ENCODE peak calls at places on chromosomes 4 and X, in eight cellular contexts. E is hepatocyte, W is MM.1S, Q is SK-N-SH, H is HCT116, I is GM23338, U is OCI-LY7, C is PC-9. J is an unnamed sample. For H3K9me2, the result is how much of the 10 kb centered on the place peaks cover.

GRCh38 chrX:48751343-48751742 is 10.2 kb upstream of the GLOD5 start:
- DNase-seq in E (no peak), W (peak), Q (no peak), H (no peak), I (no peak), U (no peak), C (no peak), J (no peak)

GRCh38 chrX:153444333-153445011 is 1.4 kb downstream of the TREX2 start:
- DNase-seq in E (no peak), W (no peak), Q (no peak), H (no peak), I (no peak), U (no peak), C (no peak), J (no peak)

GRCh38 chr4:150960818-150961217 is 54.3 kb downstream of the LRBA start:
- DNase-seq in E (peak), W (peak), Q (peak), H (no peak), I (peak), U (peak), C (no peak), J (peak)

GRCh38 chr4:87211249-87211952 is 9.0 kb downstream of the KLHL8 start:
- DNase-seq in E (no peak), W (no peak), Q (no peak), H (no peak), I (no peak), U (no peak), C (no peak), J (no peak)

GRCh38 chr4:17094811-17095210 is 196.4 kb upstream of the LDB2 start:
- DNase-seq in E (no peak), W (no peak), Q (no peak), H (no peak), I (no peak), U (no peak), C (no peak), J (no peak)

GRCh38 chrX:125131146-125131545 is 188.5 kb upstream of the TEX13C start:
- DNase-seq in E (peak), W (peak), Q (no peak), H (no peak), I (peak), U (peak), C (no peak), J (peak)

GRCh38 chr4:80184053-80184790 is 13.1 kb upstream of the PRDM8 start:
- DNase-seq in E (peak), W (peak), Q (peak), H (peak), I (peak), U (peak), C (peak), J (peak)

GRCh38 chr4:30396772-30397475 is 323.2 kb upstream of the PCDH7 start:
- DNase-seq in E (no peak), W (no peak), Q (no peak), H (no peak), I (no peak), U (no peak), C (no peak), J (peak)

GRCh38 chr4:24642941-24643628 is 58.7 kb upstream of the DHX15 start:
- DNase-seq in E (peak), W (no peak), Q (no peak), H (no peak), I (no peak), U (no peak), C (peak), J (peak)

GRCh38 chr4:140095694-140096482 is 58.1 kb downstream of the MAML3 start:
- DNase-seq in E (peak), W (no peak), Q (peak), H (peak), I (no peak), U (peak), C (peak), J (peak)

GRCh38 chr4:80016506-80016905 is 56.5 kb downstream of the ANTXR2 start:
- DNase-seq in E (no peak), W (no peak), Q (no peak), H (no peak), I (no peak), U (no peak), C (no peak), J (no peak)

GRCh38 chr4:137631605-137632004 is 99.3 kb upstream of the PCDH18 start:
- DNase-seq in E (no peak), W (no peak), Q (no peak), H (no peak), I (no peak), U (no peak), C (no peak), J (no peak)

GRCh38 chr4:153140294-153140693 is 63.9 kb upstream of the TRIM2 start:
- DNase-seq in E (no peak), W (no peak), Q (no peak), H (no peak), I (no peak), U (no peak), C (no peak), J (no peak)

GRCh38 chr4:163350672-163351071 is 7.0 kb downstream of the NPY5R start:
- DNase-seq in E (peak), W (no peak), Q (no peak), H (peak), I (no peak), U (no peak), C (no peak), J (peak)

GRCh38 chr4:79964715-79965345 is 108.2 kb downstream of the ANTXR2 start:
- DNase-seq in E (peak), W (no peak), Q (no peak), H (no peak), I (peak), U (no peak), C (no peak), J (no peak)

GRCh38 chrX:142096263-142096662 is 108.8 kb downstream of the MAGEC2 start:
- DNase-seq in E (no peak), W (no peak), Q (no peak), H (no peak), I (no peak), U (no peak), C (no peak), J (no peak)

GRCh38 chr4:7772708-7773385 is 166.8 kb downstream of the AFAP1 start:
- DNase-seq in E (no peak), W (no peak), Q (no peak), H (no peak), I (no peak), U (no peak), C (no peak), J (no peak)

GRCh38 chr4:15078682-15079642 is 76.7 kb downstream of the CPEB2 start:
- DNase-seq in E (no peak), W (no peak), Q (no peak), H (no peak), I (no peak), U (no peak), C (no peak), J (peak)

GRCh38 chr4:173170210-173170778 is 1.7 kb downstream of the GALNT7 start:
- DNase-seq in E (no peak), W (no peak), Q (no peak), H (no peak), I (no peak), U (no peak), C (no peak), J (peak)

GRCh38 chrX:100070334-100070849 is 339.7 kb downstream of the PCDH19 start:
- DNase-seq in E (no peak), W (peak), Q (no peak), H (no peak), I (peak), U (no peak), C (no peak), J (no peak)

GRCh38 chr4:79445371-79445781 is 37.3 kb upstream of the GK2 start:
- DNase-seq in E (no peak), W (no peak), Q (no peak), H (no peak), I (no peak), U (no peak), C (no peak), J (no peak)

GRCh38 chrX:108020631-108021030 is 24.2 kb upstream of the VSIG1 start:
- DNase-seq in E (no peak), W (peak), Q (no peak), H (peak), I (peak), U (peak), C (no peak), J (peak)

GRCh38 chrX:17520206-17520605 is 145.2 kb downstream of the NHS start:
- DNase-seq in E (no peak), W (no peak), Q (no peak), H (no peak), I (no peak), U (no peak), C (no peak), J (no peak)

GRCh38 chr4:39526810-39527295 is 386 bp downstream of the UGDH start:
- DNase-seq in E (no peak), W (peak), Q (no peak), H (no peak), I (peak), U (peak), C (no peak), J (peak)

GRCh38 chr4:101067383-101067782 is 279.9 kb downstream of the PPP3CA start:
- DNase-seq in E (no peak), W (no peak), Q (no peak), H (no peak), I (no peak), U (no peak), C (no peak), J (no peak)

GRCh38 chrX:29545878-29546277 is 669.5 kb upstream of the MAGEB2 start:
- DNase-seq in E (no peak), W (no peak), Q (no peak), H (no peak), I (no peak), U (no peak), C (no peak), J (no peak)

GRCh38 chrX:72358313-72358712 is 52.6 kb upstream of the CITED1 start:
- DNase-seq in E (no peak), W (no peak), Q (no peak), H (no peak), I (no peak), U (no peak), C (no peak), J (peak)

GRCh38 chrX:45722471-45722870 is 521.8 kb upstream of the DIPK2B start:
- DNase-seq in E (no peak), W (no peak), Q (no peak), H (no peak), I (no peak), U (no peak), C (no peak), J (no peak)

GRCh38 chrX:154372612-154373022 is 1.8 kb downstream of the FLNA start:
- DNase-seq in E (no peak), W (no peak), Q (no peak), H (no peak), I (no peak), U (no peak), C (no peak), J (no peak)

GRCh38 chr4:114562176-114562904 is 36.3 kb upstream of the UGT8 start:
- DNase-seq in E (no peak), W (no peak), Q (no peak), H (no peak), I (peak), U (no peak), C (no peak), J (no peak)
- TF ChIP-seq CTCF in E (no peak), W (no peak), Q (no peak), H (no peak), I (no peak), U (no peak), C (no peak), J (no peak)

GRCh38 chrX:115266300-115266699 is 23.2 kb upstream of the LUZP4 start:
- DNase-seq in E (no peak), W (no peak), Q (no peak), H (no peak), I (no peak), U (no peak), C (no peak), J (no peak)

GRCh38 chrX:115264009-115264408 is 25.5 kb upstream of the LUZP4 start:
- DNase-seq in E (no peak), W (no peak), Q (peak), H (no peak), I (no peak), U (no peak), C (no peak), J (no peak)

GRCh38 chrX:115268421-115268820 is 21.1 kb upstream of the LUZP4 start:
- DNase-seq in E (peak), W (no peak), Q (no peak), H (peak), I (peak), U (no peak), C (no peak), J (peak)
- H3K9me2 ChIP-seq in E (under half), W (under half), Q (under half), H (under half), I (under half), U (under half), C (under half), J (under half)

DNA sequence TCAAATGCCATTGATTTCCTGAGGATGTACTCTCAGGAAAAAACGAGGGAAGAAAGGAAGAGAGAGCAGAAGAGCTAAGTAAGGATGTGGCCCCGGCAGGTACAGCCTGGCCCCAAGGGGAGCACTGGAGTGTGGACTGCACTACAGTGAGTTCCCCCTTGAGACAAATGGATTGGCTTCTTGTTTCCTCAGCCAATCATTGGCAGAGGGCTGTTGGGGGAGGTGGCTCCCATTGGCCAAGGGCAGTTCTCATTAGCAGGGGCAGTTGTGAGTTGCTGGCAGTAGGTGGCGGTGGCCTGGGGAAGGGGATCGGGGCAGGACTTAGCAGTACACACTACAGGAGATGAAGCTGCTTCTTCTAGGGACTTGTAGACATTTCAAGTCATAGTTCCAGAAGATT is 24.1 kb upstream of the OCIAD2 start:
- DNase-seq in E (no peak), W (no peak), Q (no peak), H (no peak), I (peak), U (no peak), C (no peak), J (no peak)
- TF ChIP-seq CTCF in E (no peak), W (no peak), Q (no peak), H (no peak), I (peak), U (peak), C (no peak), J (peak)

GRCh38 chr4:22695011-22695410 is 2.3 kb downstream of the GBA3 start:
- DNase-seq in E (no peak), W (no peak), Q (no peak), H (no peak), I (no peak), U (no peak), C (no peak), J (no peak)
- H3K9me2 ChIP-seq in E (under half), W (under half), Q (under half), H (under half), I (under half), U (under half), C (under half), J (under half)

J was measured in PC-3.